ENCODE peak calls at places on chromosome 18, in eight cellular contexts. M, S, W, D, Q, V, R and L are unnamed samples. For H3K4me1 and H3K9me3, the result is how much of the 10 kb centered on the place peaks cover.

GRCh38 chr18:6341303-6341702 is 73.4 kb downstream of the L3MBTL4 start:
- DNase-seq in M (no peak), Q (no peak), W (no peak), D (no peak), V (no peak), S (no peak), R (no peak), L (no peak)

GRCh38 chr18:12102136-12102842 is 8.6 kb downstream of the ANKRD62 start:
- DNase-seq in M (no peak), V (no peak), Q (no peak), R (no peak), S (no peak), W (no peak), D (no peak), L (no peak)

GRCh38 chr18:6600667-6601066 is 128.8 kb upstream of the ARHGAP28 start:
- DNase-seq in S (no peak), W (no peak), M (no peak), D (no peak), R (no peak), V (no peak), Q (no peak), L (no peak)

GRCh38 chr18:28045880-28046279 is 131.1 kb downstream of the CDH2 start:
- DNase-seq in S (no peak), W (peak), M (peak), R (no peak), D (no peak), Q (no peak), V (no peak), L (no peak)

GRCh38 chr18:68447286-68447685 is 267.6 kb downstream of the TMX3 start:
- DNase-seq in Q (no peak), M (peak), W (peak), V (no peak), R (no peak), S (no peak), D (no peak), L (no peak)

GRCh38 chr18:9782073-9782857 is 74.2 kb downstream of the RAB31 start:
- DNase-seq in D (no peak), R (peak), Q (peak), M (peak), S (no peak), W (peak), V (no peak), L (no peak)

GRCh38 chr18:27844416-27844792 is 332.5 kb downstream of the CDH2 start:
- DNase-seq in D (no peak), S (no peak), V (no peak), Q (no peak), M (peak), W (peak), R (no peak), L (no peak)

GRCh38 chr18:76528477-76529432 is 33.7 kb upstream of the ZNF516 start:
- DNase-seq in W (peak), R (peak), D (no peak), V (no peak), Q (no peak), M (peak), S (peak), L (no peak)

GRCh38 chr18:75477913-75478312 is 50.4 kb upstream of the SMIM21 start:
- DNase-seq in M (peak), S (no peak), D (no peak), V (no peak), W (peak), R (no peak), Q (no peak), L (no peak)

GRCh38 chr18:45059695-45060094 is 379.0 kb downstream of the SETBP1 start:
- DNase-seq in V (no peak), Q (peak), D (no peak), M (peak), W (peak), R (no peak), S (no peak), L (no peak)

GRCh38 chr18:31977270-31977872 is 34.4 kb upstream of the TRAPPC8 start:
- DNase-seq in R (peak), M (peak), D (no peak), Q (peak), W (peak), V (no peak), S (no peak), L (no peak)

GRCh38 chr18:76518543-76519155 is 23.6 kb upstream of the ZNF516 start:
- DNase-seq in D (peak), M (no peak), R (no peak), S (no peak), Q (no peak), W (peak), V (no peak), L (peak)

GRCh38 chr18:77648415-77648814 is 398.8 kb downstream of the GALR1 start:
- DNase-seq in S (no peak), V (no peak), Q (no peak), M (no peak), W (no peak), D (no peak), R (no peak), L (no peak)

GRCh38 chr18:33212363-33212762 is 228.2 kb downstream of the CCDC178 start:
- DNase-seq in D (no peak), Q (no peak), M (no peak), W (peak), V (no peak), R (no peak), S (no peak), L (no peak)

GRCh38 chr18:79199691-79200374 is 130.6 kb downstream of the ATP9B start:
- DNase-seq in R (no peak), V (no peak), S (no peak), W (peak), M (peak), Q (no peak), D (no peak), L (no peak)

GRCh38 chr18:46333371-46334199 is 229.4 kb downstream of the HAUS1 start:
- DNase-seq in M (peak), V (no peak), Q (peak), D (no peak), S (no peak), R (peak), W (peak), L (no peak)

GRCh38 chr18:72868666-72869661 is 1.2 kb upstream of the NETO1 start:
- DNase-seq in S (no peak), M (no peak), W (no peak), R (peak), V (peak), Q (no peak), D (no peak), L (no peak)

GRCh38 chr18:79326413-79327198 is 69.1 kb upstream of the NFATC1 start:
- DNase-seq in S (no peak), R (no peak), M (peak), W (peak), V (peak), D (no peak), Q (no peak), L (no peak)

GRCh38 chr18:22347624-22348511 is 69.8 kb downstream of the CTAGE1 start:
- DNase-seq in S (no peak), D (no peak), W (peak), V (no peak), M (no peak), R (no peak), Q (no peak), L (peak)

GRCh38 chr18:10133516-10133915 is 219.7 kb downstream of the VAPA start:
- DNase-seq in S (no peak), V (no peak), Q (no peak), W (no peak), D (no peak), R (no peak), M (no peak), L (no peak)

GRCh38 chr18:69948919-69949537 is 1.4 kb upstream of the CD226 start:
- DNase-seq in D (no peak), S (peak), V (no peak), Q (no peak), M (no peak), W (no peak), R (no peak), L (no peak)

GRCh38 chr18:45755936-45756335 is 32.0 kb downstream of the SLC14A1 start:
- DNase-seq in R (peak), D (no peak), Q (no peak), V (no peak), M (peak), W (peak), S (peak), L (peak)

GRCh38 chr18:292271-292670 is 24.4 kb upstream of the THOC1 start:
- DNase-seq in Q (no peak), M (no peak), V (no peak), D (no peak), S (no peak), R (peak), W (no peak), L (no peak)

GRCh38 chr18:79991494-79991893 is 3.1 kb upstream of the TXNL4A start:
- DNase-seq in D (no peak), M (no peak), Q (no peak), R (no peak), W (no peak), V (no peak), S (no peak), L (no peak)

GRCh38 chr18:49001111-49001510 is 50.3 kb upstream of the SMAD7 start:
- DNase-seq in W (no peak), D (no peak), V (peak), M (no peak), Q (no peak), S (no peak), R (no peak), L (no peak)

GRCh38 chr18:49031511-49032188 is 80.9 kb upstream of the SMAD7 start:
- DNase-seq in V (no peak), M (no peak), D (no peak), S (peak), R (no peak), Q (no peak), W (no peak), L (no peak)

GRCh38 chr18:40868110-40868858 is 1086.8 kb upstream of the PIK3C3 start:
- DNase-seq in V (no peak), Q (peak), S (no peak), W (peak), M (peak), D (no peak), R (no peak), L (no peak)

GRCh38 chr18:44758821-44759624 is 78.3 kb downstream of the SETBP1 start:
- DNase-seq in S (no peak), M (no peak), V (no peak), D (no peak), Q (no peak), R (no peak), W (no peak), L (no peak)

GRCh38 chr18:22099925-22100324 is 69.5 kb upstream of the GATA6 start:
- DNase-seq in M (no peak), S (no peak), D (no peak), Q (no peak), R (no peak), V (no peak), W (no peak), L (no peak)

GRCh38 chr18:79496978-79497637 is 101.4 kb downstream of the NFATC1 start:
- DNase-seq in S (no peak), D (peak), V (no peak), Q (no peak), M (peak), W (peak), R (peak), L (peak)

GRCh38 chr18:52582516-52582915 is 242.5 kb downstream of the DCC start:
- DNase-seq in S (no peak), V (no peak), R (peak), D (no peak), M (no peak), W (no peak), Q (no peak), L (no peak)

GRCh38 chr18:63960891-63961290 is 9.0 kb upstream of the SERPINB8 start:
- DNase-seq in Q (no peak), R (no peak), D (no peak), W (no peak), S (no peak), V (no peak), M (no peak), L (no peak)

GRCh38 chr18:44635546-44635945 is 45.1 kb upstream of the SETBP1 start:
- DNase-seq in W (no peak), Q (no peak), R (no peak), M (no peak), V (no peak), S (no peak), D (no peak), L (no peak)

GRCh38 chr18:74963820-74964446 is 245.0 kb downstream of the PTGR3 start:
- DNase-seq in Q (peak), R (peak), M (peak), S (peak), V (no peak), W (peak), D (peak), L (no peak)

GRCh38 chr18:51879329-51879728 is 460.7 kb upstream of the DCC start:
- DNase-seq in S (no peak), W (no peak), V (no peak), D (no peak), M (no peak), R (no peak), Q (no peak), L (no peak)

GRCh38 chr18:36519358-36519757 is 221.8 kb downstream of the FHOD3 start:
- DNase-seq in R (no peak), S (no peak), M (peak), W (peak), V (no peak), D (no peak), Q (no peak), L (no peak)

DNA sequence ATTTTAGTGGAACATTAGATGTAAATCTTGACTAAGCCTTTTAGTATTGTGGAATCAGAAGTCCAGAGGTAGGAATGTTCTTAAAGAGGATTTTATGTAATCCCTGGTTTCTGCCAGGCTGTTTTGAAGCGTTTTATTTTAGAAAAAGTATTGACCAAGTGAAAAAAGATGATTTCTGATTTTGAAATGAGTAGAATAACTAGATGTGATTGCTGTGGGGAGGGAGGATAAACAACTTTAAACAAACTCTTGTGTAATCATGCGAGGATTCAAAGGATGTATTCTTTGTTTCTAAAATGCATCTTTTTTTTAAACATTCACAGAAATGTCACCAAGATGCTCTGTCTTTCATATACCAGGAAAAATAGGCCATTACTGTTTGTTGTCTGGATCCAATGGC is 53.9 kb downstream of the PHLPP1 start:
- DNase-seq in W (no peak), V (no peak), M (no peak), R (no peak), S (no peak), D (no peak), Q (no peak), L (no peak)
- TF ChIP-seq CTCF in W (no peak), V (no peak), M (no peak), R (no peak), S (no peak), D (no peak), Q (no peak), L (no peak)

DNA sequence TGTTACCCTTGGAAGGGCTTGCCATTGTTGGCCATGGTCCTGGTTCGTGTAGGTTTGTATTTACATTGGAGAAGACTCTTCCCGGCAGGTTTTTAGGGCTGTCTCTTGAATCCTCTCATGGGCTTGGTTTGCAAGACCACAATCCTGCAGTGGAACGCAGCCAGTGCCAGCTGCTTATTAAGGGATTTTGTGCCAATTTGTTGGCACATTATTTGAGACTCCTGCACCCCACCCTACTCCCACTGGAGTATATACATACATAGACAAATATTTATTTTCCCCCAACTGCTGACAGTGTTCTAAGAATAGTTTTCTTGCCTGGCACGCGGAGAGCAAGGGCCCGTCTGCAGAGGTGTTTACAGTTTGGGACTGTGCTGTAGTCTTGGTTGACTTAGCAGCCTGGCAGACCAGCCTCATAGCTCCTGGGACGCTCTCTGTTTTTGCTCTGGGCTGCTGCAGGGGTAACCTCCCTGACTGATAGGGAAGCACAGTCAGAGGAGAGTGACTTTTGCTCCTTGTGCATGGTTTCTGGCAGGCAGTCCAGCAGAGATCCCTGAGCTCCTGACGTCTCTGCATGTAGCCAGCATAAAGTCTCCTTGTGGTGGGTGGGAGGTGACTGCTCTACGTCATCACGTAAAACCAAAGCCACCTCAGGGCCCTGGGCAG is 1.9 kb downstream of the LDLRAD4 start:
- DNase-seq in M (peak), R (no peak), S (peak), Q (no peak), D (no peak), V (no peak), W (peak), L (no peak)
- H3K4me1 ChIP-seq in M (under half), R (under half), S (under half), Q (under half), D (half or more), V (under half), W (under half), L (half or more)

DNA sequence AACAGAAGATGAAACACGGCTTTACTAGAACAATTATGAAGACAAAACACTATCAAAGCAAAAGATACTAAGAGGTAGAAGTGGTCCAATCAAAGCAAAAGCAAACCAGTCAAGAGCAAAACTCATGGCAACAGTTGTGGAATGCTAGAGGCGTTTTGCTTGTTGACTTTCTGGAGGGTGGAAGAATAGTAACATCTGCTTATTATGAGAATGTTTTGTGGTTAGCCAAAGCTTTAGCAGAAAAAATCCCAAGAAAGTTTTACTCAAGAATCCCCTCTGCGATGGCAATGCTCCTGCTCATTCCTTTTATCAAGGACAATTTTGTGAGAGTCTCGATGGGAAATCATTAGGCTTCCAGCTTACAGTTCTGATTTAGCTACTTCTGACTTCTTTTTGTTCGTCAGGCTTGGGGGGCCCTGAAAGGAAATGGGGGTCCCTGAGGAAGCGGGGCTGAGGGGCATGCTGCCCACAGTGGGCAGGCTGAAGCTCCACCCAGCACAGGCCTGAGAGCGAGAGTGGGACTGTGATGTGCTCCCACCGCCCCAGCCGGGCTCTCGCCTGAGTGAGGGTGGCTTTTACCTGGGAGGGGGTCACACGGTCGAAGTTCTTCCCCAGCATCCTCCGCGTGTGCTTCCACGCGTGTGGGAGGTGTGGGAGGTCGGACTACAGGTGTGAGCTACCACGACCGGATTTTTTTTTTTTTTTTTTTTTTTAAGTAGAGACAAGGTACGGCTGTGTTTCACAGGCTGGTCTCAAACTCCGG is 49.0 kb upstream of the MC4R start:
- DNase-seq in R (no peak), M (no peak), Q (no peak), W (peak), S (no peak), V (peak), D (no peak), L (no peak)
- H3K9me3 ChIP-seq in R (under half), M (under half), Q (under half), W (under half), S (under half), V (under half), D (under half), L (under half)

GRCh38 chr18:2961828-2962227 is 51.1 kb downstream of the LPIN2 start:
- DNase-seq in S (no peak), D (no peak), R (peak), M (peak), Q (no peak), V (no peak), W (peak), L (no peak)

GRCh38 chr18:2959341-2959740 is 53.6 kb downstream of the LPIN2 start:
- DNase-seq in W (no peak), R (no peak), D (no peak), Q (no peak), M (no peak), V (no peak), S (no peak), L (no peak)

GRCh38 chr18:2963048-2963447 is 49.9 kb downstream of the LPIN2 start:
- DNase-seq in M (no peak), D (no peak), Q (no peak), W (no peak), S (no peak), R (no peak), V (no peak), L (no peak)

GRCh38 chr18:2958819-2959298 is 54.1 kb downstream of the LPIN2 start:
- DNase-seq in M (peak), D (no peak), Q (no peak), V (no peak), S (no peak), W (peak), R (no peak), L (no peak)

GRCh38 chr18:2960983-2961696 is 51.8 kb downstream of the LPIN2 start:
- DNase-seq in W (no peak), M (no peak), Q (no peak), V (no peak), D (no peak), S (no peak), R (no peak), L (no peak)
- TF ChIP-seq CTCF in W (no peak), M (no peak), Q (no peak), V (no peak), D (no peak), S (no peak), R (no peak), L (no peak)

GRCh38 chr18:34933880-34934689 is 107.1 kb upstream of the MAPRE2 start:
- DNase-seq in R (no peak), W (peak), S (no peak), D (no peak), M (no peak), V (no peak), Q (no peak), L (no peak)

GRCh38 chr18:34929336-34929780 is 111.9 kb upstream of the MAPRE2 start:
- DNase-seq in D (no peak), V (no peak), W (peak), M (peak), R (peak), S (no peak), Q (peak), L (no peak)

GRCh38 chr18:34936772-34937171 is 104.4 kb upstream of the MAPRE2 start:
- DNase-seq in M (no peak), W (no peak), V (no peak), D (no peak), Q (no peak), R (no peak), S (no peak), L (no peak)

GRCh38 chr18:34932363-34932762 is 108.8 kb upstream of the MAPRE2 start:
- DNase-seq in W (no peak), D (no peak), S (no peak), Q (no peak), R (no peak), V (no peak), M (no peak), L (no peak)

DNA sequence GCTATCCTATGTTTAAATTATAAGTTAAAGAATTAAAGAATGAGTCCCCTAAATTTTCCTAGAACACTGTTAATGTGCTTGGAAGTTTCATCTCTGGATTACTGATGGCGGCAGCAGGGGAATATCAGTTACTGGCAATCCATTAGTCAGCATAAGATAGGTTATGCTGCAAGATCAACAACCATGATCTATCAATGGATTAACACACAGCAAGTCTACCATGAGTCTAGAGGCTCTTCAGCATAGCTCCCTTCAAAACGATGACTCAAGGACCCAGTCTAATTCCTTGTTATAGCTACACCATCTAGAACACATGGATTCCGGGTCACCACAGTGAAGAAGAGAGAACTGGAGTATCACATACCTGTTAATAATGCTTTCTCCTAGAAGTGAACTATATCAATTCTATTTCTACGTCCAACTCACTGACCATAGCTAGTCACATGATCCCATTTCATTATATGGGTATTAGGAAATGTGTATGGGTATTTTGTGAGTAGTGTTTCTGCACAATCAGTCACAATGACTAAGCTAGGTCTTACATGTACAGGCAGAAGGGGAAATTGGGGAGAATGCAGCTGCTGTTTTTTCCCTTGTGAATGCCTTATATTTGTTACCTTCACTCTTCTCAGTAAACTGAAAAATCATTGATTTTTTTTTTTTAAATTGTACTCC is 108.3 kb upstream of the MAPRE2 start:
- DNase-seq in S (no peak), W (no peak), D (no peak), V (no peak), Q (no peak), M (no peak), R (no peak), L (no peak)
- H3K4me1 ChIP-seq in S (under half), W (under half), D (under half), V (under half), Q (under half), M (under half), R (under half), L (under half)